ENCODE peak calls at places on chromosomes 1 and 21, in five cellular contexts. I, S, W, E and D are unnamed samples. For H3K36me3, the result is how much of the 10 kb centered on the place peaks cover.

GRCh38 chr1:229664133-229664689 is 38.2 kb downstream of the URB2 start:
- DNase-seq in E (no peak), W (no peak), S (peak), I (no peak), D (no peak)

GRCh38 chr1:100538935-100539835 is 1.2 kb downstream of the GPR88 start:
- DNase-seq in I (peak), E (peak), W (no peak), S (no peak), D (no peak)

GRCh38 chr1:98422821-98423220 is 238.7 kb upstream of the SNX7 start:
- DNase-seq in W (no peak), E (no peak), I (no peak), S (no peak), D (peak)

GRCh38 chr1:111990878-111991760 is 1.7 kb upstream of the KCND3 start:
- DNase-seq in E (peak), W (peak), I (peak), S (peak), D (no peak)

GRCh38 chr1:61585714-61586113 is 139.2 kb downstream of the TM2D1 start:
- DNase-seq in S (peak), W (no peak), I (no peak), E (no peak), D (no peak)

GRCh38 chr1:37850352-37850955 is 8.9 kb downstream of the MTF1 start:
- DNase-seq in I (no peak), E (no peak), S (no peak), W (no peak), D (no peak)

GRCh38 chr1:32447469-32448185 is 17.2 kb upstream of the ZBTB8B start:
- DNase-seq in E (peak), I (no peak), S (peak), W (no peak), D (peak)

GRCh38 chr1:18855573-18855972 is 3.9 kb downstream of the TAS1R2 start:
- DNase-seq in W (no peak), I (no peak), E (no peak), S (no peak), D (no peak)

GRCh38 chr1:92298213-92298572 is 594 bp downstream of the GLMN start:
- DNase-seq in S (no peak), E (no peak), I (no peak), W (no peak), D (no peak)

GRCh38 chr1:169466259-169467230 is 19.2 kb downstream of the SLC19A2 start:
- DNase-seq in I (no peak), S (no peak), E (no peak), W (no peak), D (no peak)

GRCh38 chr1:201595381-201595780 is 56.5 kb downstream of the NAV1 start:
- DNase-seq in I (no peak), S (no peak), W (no peak), E (no peak), D (no peak)

GRCh38 chr21:31255846-31256395 is 88.1 kb downstream of the TIAM1 start:
- DNase-seq in W (no peak), I (no peak), S (no peak), E (no peak), D (no peak)

GRCh38 chr1:8862528-8862927 is 16.0 kb downstream of the ENO1 start:
- DNase-seq in W (no peak), I (no peak), S (no peak), E (no peak), D (no peak)

GRCh38 chr1:37556712-37557196 is at the start of gene DNALI1:
- DNase-seq in E (peak), I (peak), W (peak), S (no peak), D (peak)

GRCh38 chr1:5250336-5250735 is 595.9 kb downstream of the AJAP1 start:
- DNase-seq in W (no peak), I (no peak), E (no peak), S (no peak), D (no peak)
- H3K36me3 ChIP-seq in W (under half), I (under half), E (under half), S (under half), D (under half)

DNA sequence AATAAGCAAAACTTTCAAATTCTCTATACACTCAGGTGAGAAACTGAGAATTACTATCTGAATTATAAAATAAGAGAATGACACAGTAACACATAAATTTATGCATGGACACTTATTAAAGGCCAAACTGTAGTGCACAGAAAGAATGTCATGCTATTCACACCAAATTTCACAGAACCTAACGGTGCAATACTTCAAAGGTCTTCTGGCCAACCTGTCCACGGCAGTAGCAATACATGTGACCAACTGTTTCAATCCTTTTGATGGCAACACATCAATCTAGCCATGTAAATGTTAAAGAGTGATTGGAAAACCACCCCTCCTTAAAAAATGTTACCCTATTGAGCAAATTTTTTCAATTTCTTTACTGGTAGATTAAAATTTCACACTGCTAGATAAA is 10.4 kb downstream of the GATAD2B start:
- DNase-seq in S (no peak), E (no peak), I (no peak), W (no peak), D (no peak)
- H3K36me3 ChIP-seq in S (under half), E (under half), I (under half), W (under half), D (under half)

GRCh38 chr1:44220001-44220751 is 6.9 kb downstream of the DMAP1 start:
- DNase-seq in S (no peak), W (no peak), E (no peak), I (no peak), D (no peak)
- H3K36me3 ChIP-seq in S (under half), W (half or more), E (under half), I (half or more), D (under half)

DNA sequence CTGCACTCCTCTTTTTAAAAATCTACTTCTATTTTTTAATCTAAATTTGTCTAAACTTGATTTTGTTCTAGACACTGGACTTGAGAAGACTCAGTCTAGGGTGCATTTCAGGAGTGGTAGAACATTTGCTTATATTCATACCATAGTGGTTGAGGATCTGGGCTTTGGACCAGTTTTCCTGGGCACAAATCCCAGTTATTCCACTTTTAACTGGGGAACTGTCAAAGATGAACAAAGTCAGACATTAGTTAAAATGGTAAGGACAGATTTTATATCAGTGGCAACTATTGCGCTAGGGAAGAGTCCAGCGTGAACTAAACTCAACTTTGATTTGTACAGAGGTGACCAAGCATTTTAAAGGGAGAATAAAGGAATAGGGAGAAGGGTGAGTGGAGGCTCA is 102.4 kb downstream of the FMN2 start:
- DNase-seq in E (no peak), S (no peak), W (no peak), I (no peak), D (peak)
- H3K36me3 ChIP-seq in E (under half), S (under half), W (under half), I (under half), D (under half)